ENCODE peak calls at places on chromosomes 4 and X, in five cellular contexts. L is heart left ventricle, B is epithelial cell of prostate, U is astrocyte of the cerebellum, S is NB4. R is an unnamed sample.

GRCh38 chrX:134721766-134722532 is 63.7 kb upstream of the PLAC1 start:
- DNase-seq in L (no peak), B (no peak), U (no peak), S (no peak), R (no peak)

GRCh38 chr4:113080050-113080449 is 30.6 kb downstream of the ANK2 start:
- DNase-seq in L (no peak), B (peak), U (no peak), S (no peak), R (peak)

GRCh38 chr4:128686032-128686465 is 123.5 kb upstream of the JADE1 start:
- DNase-seq in L (no peak), B (peak), U (no peak), S (peak), R (no peak)

GRCh38 chr4:157170321-157170720 is 50.2 kb upstream of the GRIA2 start:
- DNase-seq in L (no peak), B (no peak), U (no peak), S (no peak), R (peak)

GRCh38 chrX:150587585-150588503 is 19.4 kb downstream of the MTM1 start:
- DNase-seq in L (peak), B (no peak), U (no peak), S (peak), R (no peak)

GRCh38 chr4:16775411-16776154 is 122.9 kb downstream of the LDB2 start:
- DNase-seq in L (no peak), B (no peak), U (no peak), S (no peak), R (no peak)

GRCh38 chr4:176001171-176002006 is 64.3 kb upstream of the WDR17 start:
- DNase-seq in L (peak), B (no peak), U (peak), S (no peak), R (peak)

GRCh38 chr4:15455290-15455689 is 14.4 kb upstream of the CC2D2A start:
- DNase-seq in L (no peak), B (no peak), U (no peak), S (peak), R (no peak)

GRCh38 chr4:73417973-73418372 is 13.9 kb downstream of the ALB start:
- DNase-seq in L (no peak), B (no peak), U (peak), S (peak), R (no peak)

R was measured in retinal pigment epithelial cell.